ENCODE peak calls at places on chromosomes 12 and 14, in six cellular contexts. One of them, this sample, is unnamed.

GRCh38 chr12:5064913-5065490 is 21.3 kb downstream of the KCNA5 start:
- DNase-seq in T-helper 9 cell: no peak
- DNase-seq in left ventricle myocardium superior: no peak
- DNase-seq in AG04450: no peak
- DNase-seq in progenitor cell of endocrine pancreas: no peak
- DNase-seq in AG09309: no peak
- DNase-seq in this sample: no peak

GRCh38 chr14:97021571-97022171 is 224.5 kb downstream of the VRK1 start:
- DNase-seq in T-helper 9 cell: no peak
- DNase-seq in AG09309: no peak
- DNase-seq in left ventricle myocardium superior: no peak
- DNase-seq in progenitor cell of endocrine pancreas: no peak
- DNase-seq in AG04450: no peak
- DNase-seq in this sample: no peak

GRCh38 chr12:88416155-88416554 is 164.1 kb downstream of the KITLG start:
- DNase-seq in AG09309: no peak
- DNase-seq in left ventricle myocardium superior: no peak
- DNase-seq in progenitor cell of endocrine pancreas: no peak
- DNase-seq in T-helper 9 cell: no peak
- DNase-seq in AG04450: no peak
- DNase-seq in this sample: no peak

GRCh38 chr12:132399092-132400010 is 70.0 kb upstream of the GALNT9 start:
- DNase-seq in AG04450: no peak
- DNase-seq in T-helper 9 cell: no peak
- DNase-seq in progenitor cell of endocrine pancreas: no peak
- DNase-seq in AG09309: no peak
- DNase-seq in left ventricle myocardium superior: peak
- DNase-seq in this sample: no peak

GRCh38 chr12:84660139-84660538 is 252.5 kb downstream of the SLC6A15 start:
- DNase-seq in progenitor cell of endocrine pancreas: no peak
- DNase-seq in AG04450: no peak
- DNase-seq in left ventricle myocardium superior: no peak
- DNase-seq in AG09309: no peak
- DNase-seq in T-helper 9 cell: no peak
- DNase-seq in this sample: no peak

GRCh38 chr12:13376627-13377373 is 180.3 kb downstream of the EMP1 start:
- DNase-seq in progenitor cell of endocrine pancreas: no peak
- DNase-seq in T-helper 9 cell: no peak
- DNase-seq in AG04450: no peak
- DNase-seq in left ventricle myocardium superior: no peak
- DNase-seq in AG09309: no peak
- DNase-seq in this sample: no peak

GRCh38 chr12:114499338-114499737 is 93.4 kb upstream of the TBX5 start:
- DNase-seq in left ventricle myocardium superior: no peak
- DNase-seq in progenitor cell of endocrine pancreas: no peak
- DNase-seq in AG09309: no peak
- DNase-seq in T-helper 9 cell: no peak
- DNase-seq in AG04450: no peak
- DNase-seq in this sample: no peak

GRCh38 chr14:62673014-62673727 is 372.1 kb downstream of the KCNH5 start:
- DNase-seq in progenitor cell of endocrine pancreas: no peak
- DNase-seq in AG04450: no peak
- DNase-seq in left ventricle myocardium superior: no peak
- DNase-seq in T-helper 9 cell: no peak
- DNase-seq in AG09309: no peak
- DNase-seq in this sample: no peak

GRCh38 chr14:49920260-49920659 is 27.4 kb downstream of the ARF6 start:
- DNase-seq in left ventricle myocardium superior: no peak
- DNase-seq in T-helper 9 cell: no peak
- DNase-seq in progenitor cell of endocrine pancreas: no peak
- DNase-seq in AG09309: no peak
- DNase-seq in AG04450: no peak
- DNase-seq in this sample: no peak

GRCh38 chr14:52906141-52906601 is 44.7 kb downstream of the FERMT2 start:
- DNase-seq in AG09309: no peak
- DNase-seq in AG04450: peak
- DNase-seq in progenitor cell of endocrine pancreas: no peak
- DNase-seq in left ventricle myocardium superior: no peak
- DNase-seq in T-helper 9 cell: no peak
- DNase-seq in this sample: peak

GRCh38 chr12:122880668-122881067 is 15.3 kb downstream of the VPS37B start:
- DNase-seq in progenitor cell of endocrine pancreas: no peak
- DNase-seq in left ventricle myocardium superior: no peak
- DNase-seq in T-helper 9 cell: no peak
- DNase-seq in AG04450: no peak
- DNase-seq in AG09309: no peak
- DNase-seq in this sample: peak

GRCh38 chr14:38045461-38045860 is 162.2 kb upstream of the SSTR1 start:
- DNase-seq in AG04450: no peak
- DNase-seq in AG09309: no peak
- DNase-seq in T-helper 9 cell: no peak
- DNase-seq in progenitor cell of endocrine pancreas: no peak
- DNase-seq in left ventricle myocardium superior: no peak
- DNase-seq in this sample: no peak

GRCh38 chr12:112573151-112573550 is 154.4 kb downstream of the PTPN11 start:
- DNase-seq in T-helper 9 cell: no peak
- DNase-seq in left ventricle myocardium superior: no peak
- DNase-seq in AG04450: no peak
- DNase-seq in AG09309: no peak
- DNase-seq in progenitor cell of endocrine pancreas: no peak
- DNase-seq in this sample: no peak

GRCh38 chr12:51871126-51871525 is 16.8 kb upstream of the ANKRD33 start:
- DNase-seq in AG04450: no peak
- DNase-seq in T-helper 9 cell: no peak
- DNase-seq in progenitor cell of endocrine pancreas: no peak
- DNase-seq in left ventricle myocardium superior: peak
- DNase-seq in AG09309: no peak
- DNase-seq in this sample: no peak

GRCh38 chr12:117836999-117837736 is 131.6 kb downstream of the KSR2 start:
- DNase-seq in AG09309: peak
- DNase-seq in left ventricle myocardium superior: peak
- DNase-seq in progenitor cell of endocrine pancreas: peak
- DNase-seq in AG04450: peak
- DNase-seq in T-helper 9 cell: peak
- DNase-seq in this sample: peak

GRCh38 chr14:62443796-62444195 is 601.5 kb downstream of the KCNH5 start:
- DNase-seq in T-helper 9 cell: no peak
- DNase-seq in AG04450: peak
- DNase-seq in left ventricle myocardium superior: no peak
- DNase-seq in AG09309: no peak
- DNase-seq in progenitor cell of endocrine pancreas: no peak
- DNase-seq in this sample: peak

GRCh38 chr14:35438910-35439713 is 34.6 kb upstream of the NFKBIA start:
- DNase-seq in AG04450: no peak
- DNase-seq in AG09309: no peak
- DNase-seq in T-helper 9 cell: no peak
- DNase-seq in left ventricle myocardium superior: no peak
- DNase-seq in progenitor cell of endocrine pancreas: no peak
- DNase-seq in this sample: no peak

GRCh38 chr12:116141110-116141832 is 136.2 kb downstream of the MED13L start:
- DNase-seq in left ventricle myocardium superior: no peak
- DNase-seq in progenitor cell of endocrine pancreas: no peak
- DNase-seq in AG04450: no peak
- DNase-seq in T-helper 9 cell: no peak
- DNase-seq in AG09309: no peak
- DNase-seq in this sample: no peak

GRCh38 chr14:103707329-103708263 is 7.7 kb downstream of the XRCC3 start:
- DNase-seq in AG09309: no peak
- DNase-seq in left ventricle myocardium superior: no peak
- DNase-seq in AG04450: no peak
- DNase-seq in T-helper 9 cell: no peak
- DNase-seq in progenitor cell of endocrine pancreas: no peak
- DNase-seq in this sample: no peak

GRCh38 chr14:75339059-75339458 is 60.4 kb downstream of the FOS start:
- DNase-seq in left ventricle myocardium superior: no peak
- DNase-seq in T-helper 9 cell: no peak
- DNase-seq in progenitor cell of endocrine pancreas: no peak
- DNase-seq in AG04450: no peak
- DNase-seq in AG09309: peak
- DNase-seq in this sample: peak

GRCh38 chr12:58386136-58386535 is 444.8 kb downstream of the ATP23 start:
- DNase-seq in T-helper 9 cell: no peak
- DNase-seq in AG04450: no peak
- DNase-seq in AG09309: no peak
- DNase-seq in progenitor cell of endocrine pancreas: no peak
- DNase-seq in left ventricle myocardium superior: no peak
- DNase-seq in this sample: no peak

This sample was measured in skeletal muscle cell.